ENCODE peak calls at places on chromosomes 13 and 19, in seven cellular contexts. R, K, U, M, J, B and P are unnamed samples.

GRCh38 chr19:51760811-51761356 is at the start of gene FPR2:
- DNase-seq in R (no peak), K (no peak), U (no peak), M (no peak), J (no peak), B (no peak), P (no peak)

GRCh38 chr13:68124437-68125086 is 894.4 kb upstream of the PCDH9 start:
- DNase-seq in R (no peak), K (no peak), U (no peak), M (no peak), J (no peak), B (no peak), P (no peak)

GRCh38 chr19:19488875-19489690 is 26.3 kb downstream of the TSSK6 start:
- DNase-seq in R (peak; percentile 89), K (peak; percentile 82), U (peak; percentile 87), M (peak; percentile 94), J (peak; percentile 73), B (peak; percentile 60), P (peak; percentile 64)

GRCh38 chr19:7497292-7497691 is 8.5 kb upstream of the PEX11G start:
- DNase-seq in R (no peak), K (no peak), U (no peak), M (peak; percentile 58), J (no peak), B (no peak), P (no peak)

GRCh38 chr13:95643814-95644598 is 500 bp downstream of the DZIP1 start:
- DNase-seq in R (no peak), K (peak; percentile 80), U (peak; percentile 88), M (no peak), J (no peak), B (peak; percentile 2), P (no peak)

GRCh38 chr13:53490732-53491131 is 462.1 kb downstream of the OLFM4 start:
- DNase-seq in R (no peak), K (no peak), U (no peak), M (no peak), J (no peak), B (no peak), P (no peak)

GRCh38 chr13:23500858-23501257 is 67.4 kb upstream of the SACS start:
- DNase-seq in R (no peak), K (no peak), U (no peak), M (no peak), J (no peak), B (no peak), P (no peak)

GRCh38 chr13:77124423-77124822 is 97.5 kb upstream of the FBXL3 start:
- DNase-seq in R (no peak), K (no peak), U (no peak), M (no peak), J (no peak), B (no peak), P (no peak)

GRCh38 chr19:33189453-33189852 is 4.7 kb upstream of the LRP3 start:
- DNase-seq in R (no peak), K (no peak), U (no peak), M (no peak), J (no peak), B (no peak), P (no peak)

GRCh38 chr13:20264271-20265018 is 32.3 kb upstream of the GJB6 start:
- DNase-seq in R (no peak), K (no peak), U (no peak), M (no peak), J (peak; percentile 55), B (no peak), P (no peak)

GRCh38 chr13:99505814-99506269 is 4.6 kb downstream of the TM9SF2 start:
- DNase-seq in R (no peak), K (peak; percentile 20), U (no peak), M (no peak), J (no peak), B (no peak), P (no peak)

GRCh38 chr13:62061751-62062150 is 646.1 kb upstream of the PCDH20 start:
- DNase-seq in R (no peak), K (no peak), U (no peak), M (no peak), J (no peak), B (no peak), P (no peak)

GRCh38 chr13:112907286-112907685 is 61.7 kb upstream of the MCF2L start:
- DNase-seq in R (no peak), K (no peak), U (no peak), M (no peak), J (no peak), B (no peak), P (no peak)

GRCh38 chr19:4068058-4068966 is 1.6 kb upstream of the ZBTB7A start:
- DNase-seq in R (no peak), K (no peak), U (no peak), M (no peak), J (no peak), B (no peak), P (no peak)

GRCh38 chr13:105139380-105140285 is 1395.8 kb downstream of the EFNB2 start:
- DNase-seq in R (peak; percentile 44), K (no peak), U (no peak), M (no peak), J (peak; percentile 87), B (peak; percentile 13), P (no peak)

GRCh38 chr13:36163303-36163702 is 32.1 kb upstream of the DCLK1 start:
- DNase-seq in R (no peak), K (no peak), U (no peak), M (no peak), J (no peak), B (no peak), P (no peak)

GRCh38 chr13:60018536-60018935 is 145.2 kb downstream of the DIAPH3 start:
- DNase-seq in R (no peak), K (no peak), U (no peak), M (no peak), J (no peak), B (no peak), P (no peak)

GRCh38 chr13:41707192-41707858 is 250.0 kb downstream of the RGCC start:
- DNase-seq in R (no peak), K (no peak), U (no peak), M (no peak), J (no peak), B (no peak), P (no peak)

GRCh38 chr19:3368848-3369336 is 2.5 kb downstream of the NFIC start:
- DNase-seq in R (no peak), K (no peak), U (no peak), M (peak; percentile 39), J (no peak), B (no peak), P (no peak)

GRCh38 chr13:37392389-37392788 is 206.2 kb downstream of the POSTN start:
- DNase-seq in R (no peak), K (no peak), U (no peak), M (no peak), J (no peak), B (no peak), P (no peak)

GRCh38 chr19:14318873-14319272 is 62.4 kb upstream of the ADGRE5 start:
- DNase-seq in R (no peak), K (peak; percentile 64), U (peak; percentile 80), M (peak; percentile 67), J (no peak), B (no peak), P (no peak)

GRCh38 chr19:45952691-45953505 is 20.8 kb downstream of the NOVA2 start:
- DNase-seq in R (no peak), K (peak; percentile 55), U (peak; percentile 96), M (peak; percentile 79), J (no peak), B (no peak), P (no peak)

GRCh38 chr13:50140742-50141659 is 125.8 kb downstream of the KCNRG start:
- DNase-seq in R (no peak), K (no peak), U (no peak), M (no peak), J (no peak), B (no peak), P (no peak)

GRCh38 chr19:42201489-42202289 is 15.8 kb downstream of the DEDD2 start:
- DNase-seq in R (no peak), K (no peak), U (no peak), M (no peak), J (peak; percentile 68), B (no peak), P (no peak)

GRCh38 chr13:32117696-32118095 is 86.1 kb downstream of the FRY start:
- DNase-seq in R (no peak), K (no peak), U (no peak), M (no peak), J (no peak), B (no peak), P (no peak)

GRCh38 chr13:63455938-63456337 is 2040.3 kb upstream of the PCDH20 start:
- DNase-seq in R (no peak), K (peak; percentile 4), U (no peak), M (no peak), J (no peak), B (no peak), P (no peak)

GRCh38 chr19:47310819-47311218 is 1.2 kb downstream of the C5AR1 start:
- DNase-seq in R (no peak), K (peak; percentile 62), U (no peak), M (peak; percentile 35), J (no peak), B (peak; percentile 36), P (no peak)
- TF ChIP-seq SIN3A in R (no peak), K (no peak), U (no peak), M (no peak), J (no peak), B (no peak), P (no peak)

DNA sequence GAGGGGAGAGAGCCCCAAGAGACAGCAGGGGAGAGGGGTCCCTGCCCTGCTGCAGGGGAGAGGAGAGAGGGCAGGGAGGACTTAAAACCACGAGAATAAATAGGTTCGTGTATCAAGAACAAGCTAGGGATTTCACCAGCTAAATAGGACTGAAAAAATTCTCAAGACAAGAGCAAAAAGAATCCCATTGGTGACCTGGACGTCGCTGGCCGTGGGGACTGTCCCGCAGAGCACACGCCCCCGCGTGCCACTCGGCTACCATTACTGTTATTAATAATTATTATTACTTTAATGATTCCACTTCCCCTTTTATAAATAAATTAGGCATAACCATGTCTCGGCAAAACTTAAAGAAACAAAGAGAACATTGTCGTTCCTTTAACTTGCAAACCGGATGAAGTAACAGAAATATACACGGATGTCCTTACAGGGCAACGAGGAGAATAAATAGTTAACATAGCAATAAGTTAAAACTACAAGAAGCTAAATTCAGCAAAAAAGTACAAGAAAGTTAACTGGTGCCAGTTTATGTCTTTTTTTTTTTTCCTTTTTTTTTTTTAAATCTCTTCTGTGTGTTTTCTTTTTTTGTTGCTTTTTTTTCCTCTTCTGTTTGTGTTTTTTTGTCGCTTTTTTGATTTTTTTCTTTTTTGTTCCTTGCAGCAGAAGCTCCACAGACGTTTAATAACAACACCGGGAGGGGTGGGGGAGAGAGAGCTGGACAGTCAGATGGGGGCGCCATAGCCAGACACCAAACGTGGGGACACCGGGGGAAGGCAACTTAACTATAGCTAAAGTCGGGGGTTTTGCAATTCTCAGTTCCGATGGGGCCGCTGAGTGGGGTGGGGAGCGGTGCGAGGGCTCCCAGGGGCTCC is 16.7 kb downstream of the PRKCSH start:
- DNase-seq in R (no peak), K (peak; percentile 62), U (no peak), M (peak; percentile 43), J (no peak), B (no peak), P (no peak)
- TF ChIP-seq SIN3A in R (no peak), K (no peak), U (no peak), M (no peak), J (no peak), B (no peak), P (no peak)

GRCh38 chr13:51907040-51907732 is 45.4 kb downstream of the CCDC70 start:
- DNase-seq in R (no peak), K (no peak), U (no peak), M (no peak), J (no peak), B (no peak), P (no peak)
- TF ChIP-seq SIN3A in R (no peak), K (no peak), U (no peak), M (no peak), J (no peak), B (no peak), P (no peak)

GRCh38 chr19:55372316-55373081 is 2.2 kb upstream of the IL11 start:
- DNase-seq in R (no peak), K (peak; percentile 64), U (no peak), M (no peak), J (no peak), B (peak; percentile 26), P (no peak)
- TF ChIP-seq SIN3A in R (no peak), K (no peak), U (no peak), M (no peak), J (no peak), B (no peak), P (no peak)